ENCODE peak calls at places on chromosomes 1 and 21, in eight cellular contexts. F is stomach, R is IMR-90, Y is aorta, G is tibial artery, T is A549, V is breast epithelium, X is fibroblast of mammary gland. Z is an unnamed sample.

GRCh38 chr1:53622531-53622930 is 116.4 kb downstream of the GLIS1 start:
- DNase-seq in Y (no peak), T (no peak), R (no peak), F (no peak), G (peak), V (no peak), X (no peak), Z (no peak)

GRCh38 chr1:56378376-56379070 is 200.8 kb downstream of the PLPP3 start:
- DNase-seq in T (no peak), F (no peak), X (no peak), V (no peak), G (no peak), R (no peak), Y (no peak), Z (no peak)

GRCh38 chr1:147077936-147078605 is 94.2 kb downstream of the PRKAB2 start:
- DNase-seq in Y (no peak), F (no peak), R (no peak), V (no peak), G (no peak), T (no peak), X (no peak), Z (peak)

GRCh38 chr1:184535191-184535970 is 148.6 kb downstream of the C1orf21 start:
- DNase-seq in F (no peak), G (no peak), V (no peak), X (peak), Y (no peak), T (no peak), R (peak), Z (no peak)

GRCh38 chr1:206455320-206455680 is 15.0 kb upstream of the IKBKE start:
- DNase-seq in F (no peak), G (no peak), X (no peak), R (no peak), T (no peak), V (no peak), Y (no peak), Z (no peak)

GRCh38 chr1:240492832-240493440 is 119.0 kb downstream of the GREM2 start:
- DNase-seq in V (no peak), Y (no peak), G (no peak), R (peak), F (no peak), X (peak), T (peak), Z (peak)

GRCh38 chr1:111204211-111204883 is 3.9 kb upstream of the DENND2D start:
- DNase-seq in G (peak), X (no peak), T (peak), F (peak), Y (peak), R (no peak), V (peak), Z (peak)

GRCh38 chr1:182816863-182817262 is 22.3 kb upstream of the DHX9 start:
- DNase-seq in Y (no peak), R (no peak), F (no peak), X (no peak), V (no peak), G (no peak), T (no peak), Z (no peak)

GRCh38 chr1:151327903-151328674 is 873 bp upstream of the PI4KB start:
- DNase-seq in T (peak), G (no peak), V (no peak), F (no peak), X (no peak), Y (peak), R (no peak), Z (peak)

GRCh38 chr1:168518201-168518689 is 25.6 kb downstream of the XCL2 start:
- DNase-seq in T (no peak), F (no peak), X (no peak), Y (no peak), V (no peak), R (no peak), G (no peak), Z (no peak)

GRCh38 chr1:198676253-198676652 is 37.4 kb downstream of the PTPRC start:
- DNase-seq in X (no peak), V (no peak), F (no peak), Y (no peak), G (no peak), T (no peak), R (no peak), Z (no peak)

GRCh38 chr1:97138515-97139032 is 417.0 kb downstream of the PTBP2 start:
- DNase-seq in G (no peak), X (no peak), R (no peak), T (no peak), Y (no peak), F (no peak), V (no peak), Z (no peak)

GRCh38 chr1:216183427-216183826 is 239.8 kb downstream of the USH2A start:
- DNase-seq in V (no peak), Y (no peak), X (peak), F (no peak), G (no peak), R (peak), T (no peak), Z (no peak)

GRCh38 chr1:7664893-7665250 is 106.2 kb upstream of the VAMP3 start:
- DNase-seq in X (no peak), G (no peak), T (no peak), R (no peak), Y (no peak), F (no peak), V (no peak), Z (no peak)

GRCh38 chr21:42395910-42396625 is at the start of gene TMPRSS3:
- DNase-seq in X (no peak), T (peak), Y (no peak), R (no peak), F (peak), V (peak), G (no peak), Z (peak)

GRCh38 chr1:32920833-32921232 is 19.6 kb upstream of the TMEM54 start:
- DNase-seq in T (no peak), F (peak), Y (peak), G (peak), R (no peak), X (peak), V (no peak), Z (no peak)

GRCh38 chr1:159900086-159900680 is at the start of gene CFAP45:
- DNase-seq in R (peak), T (peak), Y (peak), X (peak), G (peak), V (peak), F (peak), Z (peak)

GRCh38 chr1:244735854-244736561 is 83.1 kb downstream of the DESI2 start:
- DNase-seq in F (no peak), R (no peak), Y (no peak), X (peak), G (no peak), V (no peak), T (no peak), Z (no peak)

GRCh38 chr1:146036241-146036989 is 14.9 kb upstream of the HJV start:
- DNase-seq in F (no peak), Y (no peak), V (no peak), T (no peak), G (no peak), R (no peak), X (no peak), Z (no peak)

GRCh38 chr21:39055167-39055767 is 128.0 kb downstream of the PSMG1 start:
- DNase-seq in V (no peak), Y (no peak), R (no peak), T (no peak), X (no peak), F (no peak), G (no peak), Z (no peak)

GRCh38 chr1:226738421-226738994 is 574 bp downstream of the ITPKB start:
- DNase-seq in F (peak), G (peak), T (peak), X (peak), R (peak), Y (peak), V (no peak), Z (peak)

GRCh38 chr1:18866314-18866713 is 6.9 kb upstream of the TAS1R2 start:
- DNase-seq in R (no peak), T (no peak), V (no peak), F (no peak), G (no peak), X (no peak), Y (peak), Z (peak)

GRCh38 chr1:100835866-100836842 is 58.5 kb downstream of the EXTL2 start:
- DNase-seq in G (no peak), T (no peak), X (peak), R (peak), Y (no peak), V (no peak), F (no peak), Z (no peak)

GRCh38 chr1:20037877-20038276 is 32.1 kb upstream of the PLA2G5 start:
- DNase-seq in R (no peak), X (no peak), T (no peak), Y (no peak), V (no peak), G (no peak), F (no peak), Z (no peak)

GRCh38 chr21:35321322-35322200 is 272.5 kb upstream of the RUNX1 start:
- DNase-seq in X (no peak), T (no peak), R (no peak), Y (no peak), V (no peak), G (no peak), F (no peak), Z (no peak)

GRCh38 chr21:42797522-42797921 is 81.8 kb downstream of the WDR4 start:
- DNase-seq in Y (no peak), X (no peak), V (no peak), T (no peak), G (no peak), F (no peak), R (no peak), Z (no peak)

GRCh38 chr1:225757927-225758460 is 19.6 kb upstream of the SRP9 start:
- DNase-seq in T (no peak), F (no peak), R (no peak), Y (no peak), X (no peak), G (peak), V (no peak), Z (no peak)

GRCh38 chr1:110976089-110976488 is 12.4 kb upstream of the LRIF1 start:
- DNase-seq in R (peak), T (no peak), X (peak), G (no peak), V (no peak), Y (no peak), F (no peak), Z (no peak)

GRCh38 chr1:156860639-156861423 is at the start of gene NTRK1:
- DNase-seq in F (peak), X (no peak), T (peak), G (no peak), R (no peak), Y (no peak), V (no peak), Z (no peak)

GRCh38 chr1:23122023-23122738 is 46.5 kb downstream of the LUZP1 start:
- DNase-seq in Y (peak), T (no peak), F (no peak), V (no peak), G (peak), R (peak), X (peak), Z (no peak)

GRCh38 chr1:88179943-88180342 is 504.1 kb upstream of the PKN2 start:
- DNase-seq in R (no peak), F (no peak), T (no peak), Y (no peak), G (no peak), X (no peak), V (no peak), Z (no peak)

GRCh38 chr1:80675469-80675868 is 1125.3 kb upstream of the ADGRL2 start:
- DNase-seq in X (peak), Y (no peak), F (no peak), T (no peak), R (no peak), V (no peak), G (no peak), Z (no peak)

GRCh38 chr1:29643838-29644440 is 407.6 kb downstream of the PTPRU start:
- DNase-seq in R (no peak), T (no peak), Y (no peak), V (no peak), G (peak), F (no peak), X (no peak), Z (no peak)

GRCh38 chr1:201942129-201942495 is 4.2 kb downstream of the LMOD1 start:
- DNase-seq in T (no peak), V (no peak), Y (no peak), R (no peak), X (no peak), G (no peak), F (no peak), Z (no peak)

GRCh38 chr1:201945863-201946223 is 505 bp downstream of the LMOD1 start:
- DNase-seq in Y (no peak), V (no peak), T (no peak), F (no peak), X (no peak), R (no peak), G (no peak), Z (no peak)

GRCh38 chr1:201945157-201945556 is 1.2 kb downstream of the LMOD1 start:
- DNase-seq in F (no peak), V (no peak), G (no peak), X (no peak), R (no peak), T (no peak), Y (no peak), Z (no peak)

GRCh38 chr1:201944639-201945038 is 1.7 kb downstream of the LMOD1 start:
- DNase-seq in T (no peak), G (no peak), Y (no peak), V (no peak), X (no peak), R (peak), F (no peak), Z (no peak)

DNA sequence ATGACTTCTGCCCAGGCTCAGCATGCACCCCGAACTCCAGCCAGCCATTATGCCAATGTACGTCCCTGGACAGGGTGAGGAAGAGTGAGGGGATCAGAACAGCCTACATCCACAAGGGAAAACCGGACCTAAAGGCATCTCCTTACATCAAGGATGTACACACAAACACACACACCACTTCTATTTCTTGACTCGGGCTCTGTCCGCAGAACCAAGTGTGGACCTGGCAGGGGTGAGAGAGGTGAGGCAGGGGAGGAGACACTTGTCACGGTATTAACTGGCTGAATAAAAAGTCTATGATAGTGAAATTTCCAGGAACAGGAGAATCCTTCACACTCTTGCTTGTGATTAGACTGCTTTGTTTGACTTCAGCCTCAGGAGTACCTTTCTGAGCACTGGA is 2.3 kb downstream of the LMOD1 start:
- DNase-seq in X (no peak), R (no peak), G (no peak), T (no peak), Y (no peak), V (no peak), F (no peak), Z (no peak)
- H3K4me3 ChIP-seq in X (no peak), R (peak), G (peak), T (no peak), Y (peak), V (peak), F (peak), Z (no peak)

GRCh38 chr1:193602705-193603104 is 416.3 kb upstream of the B3GALT2 start:
- DNase-seq in T (no peak), F (no peak), Y (no peak), R (no peak), G (no peak), X (no peak), V (no peak), Z (no peak)

GRCh38 chr1:193609592-193609991 is 423.2 kb upstream of the B3GALT2 start:
- DNase-seq in X (no peak), Y (no peak), T (no peak), F (no peak), V (no peak), R (no peak), G (no peak), Z (no peak)

DNA sequence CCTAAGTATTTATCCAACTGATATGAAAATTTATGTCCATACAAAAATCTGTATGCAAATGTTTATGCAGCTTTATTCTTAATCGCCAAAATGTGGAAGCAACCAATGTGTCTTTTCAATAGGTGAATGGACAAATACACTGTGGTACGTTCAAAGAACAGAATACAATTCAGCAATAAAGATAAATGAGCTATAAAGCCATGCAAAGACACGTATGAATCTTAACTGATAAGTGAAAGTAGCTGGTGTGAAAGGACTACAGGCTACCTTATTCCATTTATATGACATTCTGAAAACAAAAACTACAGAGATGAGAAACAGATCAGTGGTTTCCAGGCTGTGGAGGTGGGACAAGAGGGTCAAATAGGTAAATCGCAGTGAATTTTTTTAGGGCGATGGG is 419.6 kb upstream of the B3GALT2 start:
- DNase-seq in X (no peak), F (no peak), G (no peak), V (no peak), R (no peak), Y (no peak), T (no peak), Z (no peak)
- H3K4me3 ChIP-seq in X (no peak), F (no peak), G (no peak), V (no peak), R (no peak), Y (no peak), T (no peak), Z (no peak)

GRCh38 chr1:55039342-55040082 is at the start of gene PCSK9:
- DNase-seq in F (no peak), R (no peak), Y (no peak), X (peak), V (no peak), T (peak), G (peak), Z (peak)

GRCh38 chr1:55040083-55040952 is 970 bp downstream of the PCSK9 start:
- DNase-seq in F (no peak), R (no peak), V (no peak), T (no peak), Y (no peak), X (no peak), G (peak), Z (no peak)

GRCh38 chr1:55038552-55038838 is 853 bp upstream of the PCSK9 start:
- DNase-seq in G (no peak), R (no peak), X (no peak), T (no peak), Y (no peak), F (no peak), V (no peak), Z (no peak)

GRCh38 chr1:55037733-55038551 is 1.4 kb upstream of the PCSK9 start:
- DNase-seq in R (no peak), Y (peak), V (no peak), G (peak), X (no peak), F (no peak), T (no peak), Z (no peak)

DNA sequence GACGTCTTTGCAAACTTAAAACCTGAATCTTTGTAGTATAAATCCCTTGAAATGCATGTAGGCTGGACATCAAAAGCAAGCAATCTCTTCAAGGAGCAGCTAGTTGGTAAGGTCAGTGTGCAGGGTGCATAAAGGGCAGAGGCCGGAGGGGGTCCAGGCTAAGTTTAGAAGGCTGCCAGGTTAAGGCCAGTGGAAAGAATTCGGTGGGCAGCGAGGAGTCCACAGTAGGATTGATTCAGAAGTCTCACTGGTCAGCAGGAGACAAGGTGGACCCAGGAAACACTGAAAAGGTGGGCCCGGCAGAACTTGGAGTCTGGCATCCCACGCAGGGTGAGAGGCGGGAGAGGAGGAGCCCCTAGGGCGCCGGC is 390 bp upstream of the PCSK9 start:
- DNase-seq in G (no peak), F (no peak), X (no peak), Y (no peak), R (no peak), T (no peak), V (no peak), Z (no peak)
- H3K4me3 ChIP-seq in G (peak), F (no peak), X (peak), Y (no peak), R (no peak), T (peak), V (no peak), Z (peak)

GRCh38 chr1:230139741-230140140 is 72.7 kb downstream of the GALNT2 start:
- DNase-seq in R (peak), X (no peak), Y (no peak), G (no peak), V (no peak), T (no peak), F (no peak), Z (no peak)
- H3K4me3 ChIP-seq in R (no peak), X (no peak), Y (no peak), G (no peak), V (no peak), T (no peak), F (no peak), Z (no peak)

DNA sequence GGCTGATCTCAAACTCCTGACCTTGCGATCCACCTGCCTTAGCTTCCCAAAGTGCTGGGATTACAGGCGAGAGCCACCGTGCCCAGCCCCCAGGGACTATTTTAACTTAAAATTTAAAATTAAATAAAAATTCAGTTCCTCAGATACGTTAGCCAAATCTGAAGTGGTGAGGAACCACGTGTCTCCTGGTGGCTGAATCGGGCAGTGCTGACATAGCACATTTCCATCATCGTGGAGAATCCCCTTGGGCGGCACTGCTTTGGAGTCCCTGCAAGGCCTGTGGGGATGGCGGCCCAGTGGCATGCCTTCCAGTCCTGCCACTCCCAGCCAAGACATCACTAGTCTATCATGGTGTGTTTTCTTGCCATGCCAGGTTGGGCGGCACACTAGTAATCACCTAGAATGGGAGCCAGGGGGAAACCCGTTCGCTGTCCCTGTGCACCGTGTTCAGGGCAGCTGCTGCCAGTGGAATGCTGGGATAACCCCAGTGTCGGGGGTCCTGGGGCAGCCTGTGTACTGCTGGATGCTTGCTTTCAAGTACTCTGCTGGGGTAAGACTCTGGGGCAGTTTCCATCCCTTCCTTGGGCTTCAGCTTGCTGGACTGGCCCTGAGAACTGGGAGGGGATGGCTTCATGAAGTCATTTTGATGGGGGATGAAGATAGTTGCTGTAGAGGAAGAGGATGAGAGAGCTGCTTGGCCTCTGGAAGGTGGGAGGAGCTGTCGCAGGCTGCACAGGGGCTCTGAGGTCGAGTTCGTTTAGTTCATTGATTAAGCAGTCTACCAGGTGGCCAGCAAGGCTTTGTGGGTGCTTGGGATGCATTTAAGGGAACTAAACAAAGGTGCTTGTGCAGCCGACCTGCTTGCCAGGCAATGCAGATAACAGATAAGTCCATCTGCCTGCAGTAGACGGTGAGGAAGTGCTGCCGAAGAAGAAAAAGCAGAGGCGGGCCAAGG is 4.6 kb downstream of the ZBTB48 start:
- DNase-seq in R (no peak), Y (no peak), G (no peak), V (no peak), T (peak), F (no peak), X (no peak), Z (no peak)
- H3K4me3 ChIP-seq in R (no peak), Y (no peak), G (no peak), V (no peak), T (no peak), F (no peak), X (no peak), Z (no peak)